ENCODE peak calls at places on chromosome 21, in nine cellular contexts. A is suprapubic skin, H is IMR-90, G is stomach, E is Peyer's patch, M is lower leg skin, L is heart left ventricle, B is gastrocnemius medialis, O is GM12891. K is an unnamed sample.
A peak's percentile ranks its signal among the peaks of the same experiment; 100 is the strongest.

GRCh38 chr21:34061983-34062382 is 11.4 kb upstream of the MRPS6 start:
- DNase-seq in A (no peak), H (no peak), G (no peak), E (no peak), M (no peak), L (no peak), B (no peak), O (no peak), K (no peak)

GRCh38 chr21:20661745-20662470 is 336.3 kb upstream of the NCAM2 start:
- DNase-seq in A (no peak), H (no peak), G (no peak), E (no peak), M (no peak), L (no peak), B (no peak), O (no peak), K (no peak)

GRCh38 chr21:38793060-38793459 is 12.7 kb upstream of the ETS2 start:
- DNase-seq in A (no peak), H (no peak), G (no peak), E (no peak), M (no peak), L (no peak), B (no peak), O (no peak), K (no peak)

GRCh38 chr21:16597768-16598167 is 868.0 kb downstream of the USP25 start:
- DNase-seq in A (no peak), H (no peak), G (no peak), E (no peak), M (no peak), L (no peak), B (no peak), O (no peak), K (no peak)

GRCh38 chr21:40151611-40152010 is 284.4 kb downstream of the PCP4 start:
- DNase-seq in A (no peak), H (no peak), G (no peak), E (no peak), M (no peak), L (no peak), B (no peak), O (no peak), K (no peak)

GRCh38 chr21:14080764-14081096 is 130.0 kb downstream of the LIPI start:
- DNase-seq in A (no peak), H (no peak), G (no peak), E (no peak), M (no peak), L (no peak), B (no peak), O (no peak), K (no peak)

GRCh38 chr21:31336739-31337040 is 7.4 kb downstream of the TIAM1 start:
- DNase-seq in A (no peak), H (no peak), G (no peak), E (no peak), M (no peak), L (no peak), B (no peak), O (no peak), K (no peak)

GRCh38 chr21:38376235-38376634 is 119.4 kb downstream of the KCNJ15 start:
- DNase-seq in A (no peak), H (no peak), G (no peak), E (no peak), M (no peak), L (peak; percentile 41), B (no peak), O (no peak), K (no peak)

DNA sequence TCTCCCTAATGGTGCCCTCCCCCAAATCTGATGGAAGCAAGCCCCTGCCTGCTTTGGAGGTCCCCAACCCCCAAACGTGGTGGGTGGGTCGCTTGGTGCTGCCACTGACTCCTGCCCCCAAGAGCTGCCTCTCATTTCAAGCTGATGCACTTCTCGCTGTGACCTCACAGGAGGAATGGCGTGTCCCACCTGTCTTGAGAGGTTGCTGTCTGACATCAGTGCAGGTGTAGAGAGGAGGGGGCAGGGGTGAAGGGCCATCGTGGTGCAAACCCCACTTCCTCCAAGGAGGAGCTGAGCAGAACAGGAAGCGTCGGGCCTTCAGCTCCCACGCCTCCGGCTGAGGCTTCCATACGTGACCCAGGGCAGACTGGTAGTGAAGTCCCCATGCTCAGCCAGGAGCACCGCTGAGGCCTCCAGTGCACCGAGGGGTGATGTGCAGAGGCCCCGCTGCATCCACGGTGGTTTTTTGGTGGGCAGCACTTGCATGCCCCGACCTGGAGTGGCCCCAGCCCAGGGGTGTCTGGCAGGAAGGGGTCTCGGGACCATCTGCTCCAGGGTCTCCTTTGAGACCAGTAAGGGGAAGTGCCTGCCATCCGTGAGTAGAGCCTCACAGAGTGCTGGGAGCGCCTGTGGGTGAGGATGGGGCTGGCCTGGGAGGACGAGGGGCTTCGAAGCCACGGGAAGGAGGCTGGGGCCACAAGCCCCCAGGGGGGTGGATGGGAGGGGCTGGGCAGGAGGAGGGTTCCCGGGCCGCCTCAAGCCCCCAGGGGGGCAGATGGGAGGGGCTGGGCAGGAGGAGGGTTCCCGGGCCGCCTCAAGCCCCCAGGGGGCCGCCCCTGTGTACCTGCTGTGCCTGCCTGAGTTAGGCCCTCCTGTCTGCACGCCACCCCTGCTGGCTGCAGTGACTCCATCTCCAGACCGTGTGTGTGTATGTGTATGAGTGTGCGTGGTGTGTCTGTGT is 39.8 kb downstream of the WDR4 start:
- DNase-seq in A (peak; percentile 57), H (no peak), G (peak; percentile 22), E (no peak), M (no peak), L (peak; percentile 15), B (no peak), O (no peak), K (no peak)
- TF ChIP-seq POLR2A in A (no peak), H (no peak), G (no peak), E (no peak), M (no peak), L (no peak), B (no peak), O (no peak), K (no peak)

GRCh38 chr21:25735221-25735894 is 586 bp downstream of the GABPA start:
- DNase-seq in A (peak; percentile 96), H (peak; percentile 88), G (peak; percentile 90), E (peak; percentile 90), M (peak; percentile 92), L (peak; percentile 93), B (peak; percentile 90), O (peak; percentile 55), K (peak; percentile 81)

GRCh38 chr21:25732091-25732760 is 2.5 kb downstream of the ATP5PF start:
- DNase-seq in A (no peak), H (no peak), G (no peak), E (no peak), M (no peak), L (no peak), B (no peak), O (no peak), K (no peak)

GRCh38 chr21:25733859-25734653 is 648 bp downstream of the ATP5PF start:
- DNase-seq in A (no peak), H (peak; percentile 35), G (no peak), E (no peak), M (peak; percentile 20), L (no peak), B (peak; percentile 50), O (no peak), K (no peak)

GRCh38 chr21:25735895-25736597 is 1.3 kb downstream of the GABPA start:
- DNase-seq in A (no peak), H (peak; percentile 42), G (no peak), E (no peak), M (no peak), L (no peak), B (no peak), O (no peak), K (no peak)

DNA sequence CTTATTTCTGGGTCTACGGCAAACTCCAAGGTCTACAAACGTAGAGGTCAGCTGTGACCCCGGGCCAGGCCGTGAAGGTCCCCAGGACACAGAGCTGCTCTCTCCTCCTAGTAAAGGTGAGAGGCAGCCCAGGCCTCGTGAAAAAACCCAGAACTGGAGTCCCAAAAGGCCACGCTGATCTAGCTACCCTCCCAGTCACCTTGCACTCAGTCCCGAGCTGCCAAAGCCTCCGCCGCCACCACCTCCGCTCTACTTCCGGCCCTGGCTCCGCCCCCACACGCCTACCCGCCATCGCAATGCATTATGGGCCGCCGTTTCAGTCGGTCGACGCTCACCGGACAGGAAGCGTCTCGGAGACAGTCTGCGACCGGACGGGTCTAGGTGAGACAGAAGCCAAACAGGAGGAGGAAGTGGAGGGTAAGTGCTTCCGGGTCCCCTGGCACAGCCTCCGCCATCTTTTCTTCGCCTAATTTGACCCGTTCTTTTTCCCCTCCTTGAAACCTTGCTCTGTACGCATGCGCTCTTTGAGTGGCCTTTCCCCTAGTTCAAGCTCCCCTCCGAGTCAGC is at the start of the genes ATP5PF and GABPA:
- DNase-seq in A (peak; percentile 98), H (peak; percentile 99), G (peak; percentile 97), E (peak; percentile 97), M (peak; percentile 97), L (peak; percentile 98), B (peak; percentile 98), O (peak; percentile 62), K (peak; percentile 95)
- TF ChIP-seq POLR2A in A (peak; percentile 67), H (peak; percentile 62), G (no peak), E (peak; percentile 87), M (no peak), L (peak; percentile 93), B (peak; percentile 99), O (peak; percentile 95), K (peak; percentile 67)

DNA sequence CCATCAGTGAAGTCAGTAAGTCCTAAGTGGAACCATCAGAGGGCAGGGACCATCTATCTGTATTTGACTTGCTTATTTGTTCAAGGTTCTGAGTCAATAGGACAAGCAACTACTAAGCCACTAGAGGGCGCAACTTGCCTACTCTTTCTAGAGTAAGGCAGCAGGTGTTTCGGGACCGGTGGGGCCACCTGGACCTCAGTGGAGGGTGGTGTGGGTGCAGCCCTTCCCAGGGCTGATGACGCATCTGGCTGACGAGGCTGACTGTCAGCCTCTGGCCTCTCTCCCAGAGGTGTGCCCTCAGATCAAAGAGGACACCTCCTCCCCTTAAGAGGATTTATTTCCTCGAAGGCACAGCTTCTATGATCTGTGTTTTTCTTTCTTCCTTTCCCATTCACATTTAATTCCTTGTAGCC is 6.6 kb downstream of the CBR3 start:
- DNase-seq in A (peak; percentile 91), H (peak; percentile 89), G (peak; percentile 94), E (peak; percentile 90), M (peak; percentile 93), L (peak; percentile 75), B (peak; percentile 85), O (peak; percentile 43), K (peak; percentile 41)
- TF ChIP-seq POLR2A in A (no peak), H (no peak), G (no peak), E (no peak), M (no peak), L (no peak), B (no peak), O (no peak), K (no peak)

GRCh38 chr21:46059195-46059594 is 38.7 kb upstream of the COL6A2 start:
- DNase-seq in A (no peak), H (no peak), G (no peak), E (no peak), M (no peak), L (no peak), B (no peak), O (no peak), K (no peak)

GRCh38 chr21:46062471-46063211 is 35.3 kb upstream of the COL6A2 start:
- DNase-seq in A (no peak), H (no peak), G (no peak), E (no peak), M (peak; percentile 9), L (no peak), B (no peak), O (no peak), K (no peak)

GRCh38 chr21:46061950-46062349 is 36.0 kb upstream of the COL6A2 start:
- DNase-seq in A (no peak), H (no peak), G (no peak), E (no peak), M (peak; percentile 12), L (no peak), B (no peak), O (no peak), K (no peak)

GRCh38 chr21:46061063-46061462 is 36.8 kb upstream of the COL6A2 start:
- DNase-seq in A (no peak), H (no peak), G (no peak), E (no peak), M (peak; percentile 6), L (no peak), B (no peak), O (no peak), K (no peak)

GRCh38 chr21:46060596-46061061 is 37.3 kb upstream of the COL6A2 start:
- DNase-seq in A (peak; percentile 92), H (peak; percentile 100), G (peak; percentile 37), E (no peak), M (peak; percentile 82), L (peak; percentile 82), B (peak; percentile 79), O (no peak), K (peak; percentile 77)
- TF ChIP-seq POLR2A in A (no peak), H (peak; percentile 60), G (no peak), E (no peak), M (no peak), L (no peak), B (no peak), O (no peak), K (no peak)

K was measured in tibial nerve.